ENCODE peak calls at places on chromosomes 5 and 9, in seven cellular contexts. E is pancreas, D is neuronal stem cell, B is skeletal muscle cell, V is mucosa of descending colon, T is GM23338, I is choroid plexus epithelial cell. S is an unnamed sample.

GRCh38 chr5:149007174-149007573 is 55.7 kb downstream of the SH3TC2 start:
- DNase-seq in B (no peak), E (no peak), V (no peak), D (no peak), I (peak), T (no peak), S (no peak)

GRCh38 chr9:126696091-126696763 is 82.5 kb downstream of the LMX1B start:
- DNase-seq in T (no peak), B (no peak), E (no peak), V (no peak), D (no peak), I (no peak), S (no peak)

GRCh38 chr5:76942581-76942980 is 10.3 kb upstream of the CRHBP start:
- DNase-seq in I (peak), B (peak), D (no peak), V (no peak), T (no peak), E (no peak), S (no peak)

GRCh38 chr9:135886147-135886981 is 21.0 kb downstream of the CAMSAP1 start:
- DNase-seq in E (no peak), B (no peak), V (no peak), D (no peak), I (no peak), T (no peak), S (no peak)

GRCh38 chr9:94014845-94015244 is 59.7 kb upstream of the BARX1 start:
- DNase-seq in I (no peak), D (no peak), B (no peak), E (no peak), T (no peak), V (no peak), S (no peak)

GRCh38 chr5:17891881-17892280 is 257.6 kb downstream of the TAF11L14 start:
- DNase-seq in I (no peak), B (no peak), V (no peak), D (no peak), E (no peak), T (no peak), S (no peak)

GRCh38 chr9:131621551-131622321 is 76.4 kb downstream of the PRRT1B start:
- DNase-seq in B (no peak), D (no peak), V (peak), E (no peak), I (no peak), T (no peak), S (no peak)

GRCh38 chr5:95406426-95407093 is 15.4 kb downstream of the FAM81B start:
- DNase-seq in D (no peak), B (peak), I (no peak), V (no peak), E (no peak), T (no peak), S (no peak)

GRCh38 chr5:35407697-35408096 is 177.4 kb upstream of the PRLR start:
- DNase-seq in E (no peak), V (no peak), T (no peak), I (no peak), D (no peak), B (no peak), S (no peak)

GRCh38 chr9:128550226-128550625 is 2.2 kb upstream of the SPTAN1 start:
- DNase-seq in I (no peak), T (no peak), D (no peak), E (no peak), B (no peak), V (no peak), S (no peak)

GRCh38 chr9:128552153-128552743 is at the start of gene SPTAN1:
- DNase-seq in D (peak), E (peak), I (peak), B (no peak), T (peak), V (peak), S (peak)

GRCh38 chr9:128551652-128552152 is 685 bp upstream of the SPTAN1 start:
- DNase-seq in D (no peak), I (peak), V (no peak), B (no peak), E (no peak), T (no peak), S (no peak)

GRCh38 chr9:128552744-128553221 is 396 bp downstream of the SPTAN1 start:
- DNase-seq in B (no peak), T (peak), V (peak), D (peak), E (peak), I (peak), S (no peak)

GRCh38 chr9:128550770-128551651 is 1.4 kb upstream of the SPTAN1 start:
- DNase-seq in I (peak), D (no peak), B (no peak), T (peak), V (peak), E (no peak), S (peak)
- H3K4me3 ChIP-seq in I (no peak), D (peak), B (peak), T (peak), V (no peak), E (no peak), S (peak)

DNA sequence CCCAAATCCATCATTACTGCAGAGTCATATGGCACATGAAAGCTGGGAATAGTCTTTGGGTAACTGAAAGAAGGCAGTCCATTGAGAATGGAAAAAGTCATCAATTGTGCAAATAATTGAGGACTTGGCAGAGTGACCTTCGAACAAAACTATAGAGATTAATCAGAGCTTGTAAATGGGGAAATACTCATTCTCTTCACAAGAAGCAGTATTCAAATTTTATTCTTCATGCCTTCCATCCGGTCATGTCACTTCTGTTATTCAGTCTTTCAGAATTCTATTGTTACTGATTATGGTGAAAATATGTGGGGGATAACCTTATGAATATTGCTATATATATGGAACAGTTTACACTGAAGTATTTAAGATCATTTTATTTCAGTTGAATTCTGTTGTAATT is 8.1 kb downstream of the RGMB start:
- DNase-seq in I (no peak), B (no peak), T (no peak), E (no peak), D (no peak), V (no peak), S (no peak)
- H3K4me3 ChIP-seq in I (no peak), B (no peak), T (no peak), E (no peak), D (no peak), V (no peak), S (no peak)

GRCh38 chr9:556675-557074 is 284.8 kb upstream of the DMRT1 start:
- DNase-seq in T (no peak), B (no peak), D (no peak), V (no peak), E (no peak), I (no peak), S (no peak)
- H3K4me3 ChIP-seq in T (no peak), B (no peak), D (no peak), V (no peak), E (no peak), I (no peak), S (no peak)

GRCh38 chr9:95764920-95765319 is 110.6 kb upstream of the ERCC6L2 start:
- DNase-seq in B (no peak), I (no peak), E (no peak), T (no peak), D (no peak), V (no peak), S (no peak)
- H3K4me3 ChIP-seq in B (no peak), I (peak), E (no peak), T (no peak), D (no peak), V (no peak), S (no peak)

GRCh38 chr5:14177651-14178050 is 34.5 kb downstream of the TRIO start:
- DNase-seq in I (no peak), V (no peak), E (no peak), D (no peak), B (no peak), T (no peak), S (no peak)

GRCh38 chr5:14179446-14179845 is 36.3 kb downstream of the TRIO start:
- DNase-seq in D (no peak), T (no peak), I (peak), V (no peak), E (no peak), B (no peak), S (no peak)

GRCh38 chr5:14178091-14178490 is 34.9 kb downstream of the TRIO start:
- DNase-seq in B (no peak), I (no peak), T (no peak), D (no peak), E (no peak), V (no peak), S (no peak)

GRCh38 chr5:14180437-14180836 is 37.3 kb downstream of the TRIO start:
- DNase-seq in V (no peak), D (no peak), T (no peak), E (no peak), I (no peak), B (no peak), S (peak)

GRCh38 chr5:14178671-14179211 is 35.6 kb downstream of the TRIO start:
- DNase-seq in T (peak), I (peak), D (peak), B (peak), E (no peak), V (no peak), S (no peak)
- H3K4me3 ChIP-seq in T (peak), I (no peak), D (no peak), B (no peak), E (no peak), V (no peak), S (no peak)

DNA sequence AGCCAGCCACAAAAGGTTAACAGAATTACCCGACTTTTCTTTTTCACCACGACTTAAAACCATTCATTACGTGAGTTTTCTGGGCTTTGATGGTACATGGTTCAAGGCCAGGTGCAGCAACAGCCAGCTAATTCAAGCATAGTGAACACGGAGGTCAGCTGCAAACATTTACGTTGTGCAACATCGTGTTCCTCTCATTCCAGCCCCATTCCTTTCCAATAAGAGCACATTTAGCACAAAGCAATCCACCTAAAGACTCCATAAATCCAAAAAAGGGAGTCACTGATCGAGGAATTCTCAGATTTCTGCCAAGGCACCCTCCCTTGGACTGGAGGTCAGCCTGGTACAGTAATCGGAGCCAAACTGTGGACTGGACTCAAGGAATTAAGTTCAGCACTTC is 14.4 kb downstream of the NREP start:
- DNase-seq in E (no peak), I (peak), D (no peak), B (peak), T (no peak), V (no peak), S (no peak)
- H3K4me3 ChIP-seq in E (no peak), I (no peak), D (no peak), B (peak), T (no peak), V (no peak), S (no peak)

DNA sequence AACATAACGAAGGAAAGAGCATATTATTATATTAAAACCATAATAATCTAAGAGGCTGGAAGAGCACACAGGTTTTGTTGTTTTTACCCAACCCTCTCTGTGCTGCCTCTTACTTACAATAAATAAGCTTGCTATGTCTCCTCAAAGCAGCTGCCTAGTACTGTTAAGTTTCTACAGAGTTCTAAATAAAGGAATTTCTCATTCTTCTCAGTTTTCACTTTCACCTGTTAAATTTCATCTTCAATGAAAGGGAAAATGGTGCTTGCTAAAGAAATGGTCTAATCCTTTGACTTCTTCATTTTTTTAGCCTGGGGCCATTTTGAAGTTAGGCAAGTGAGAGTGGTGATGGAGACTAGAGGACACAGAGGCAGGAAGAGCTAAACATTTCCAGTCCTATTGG is 396.1 kb downstream of the MAN2A1 start:
- DNase-seq in E (no peak), D (no peak), T (no peak), I (no peak), B (no peak), V (no peak), S (no peak)
- H3K4me3 ChIP-seq in E (no peak), D (no peak), T (no peak), I (no peak), B (no peak), V (no peak), S (no peak)

GRCh38 chr9:5512658-5513452 is 2.5 kb downstream of the PDCD1LG2 start:
- DNase-seq in B (no peak), D (no peak), I (no peak), E (no peak), T (no peak), V (no peak), S (no peak)

GRCh38 chr9:5510360-5510931 is at the start of gene PDCD1LG2:
- DNase-seq in T (no peak), D (no peak), E (no peak), B (peak), I (peak), V (no peak), S (no peak)

GRCh38 chr9:5510991-5511390 is 660 bp downstream of the PDCD1LG2 start:
- DNase-seq in E (no peak), B (no peak), D (no peak), V (no peak), T (no peak), I (no peak), S (no peak)

GRCh38 chr9:5511935-5512580 is 1.7 kb downstream of the PDCD1LG2 start:
- DNase-seq in E (no peak), B (no peak), V (no peak), D (no peak), T (no peak), I (no peak), S (no peak)

DNA sequence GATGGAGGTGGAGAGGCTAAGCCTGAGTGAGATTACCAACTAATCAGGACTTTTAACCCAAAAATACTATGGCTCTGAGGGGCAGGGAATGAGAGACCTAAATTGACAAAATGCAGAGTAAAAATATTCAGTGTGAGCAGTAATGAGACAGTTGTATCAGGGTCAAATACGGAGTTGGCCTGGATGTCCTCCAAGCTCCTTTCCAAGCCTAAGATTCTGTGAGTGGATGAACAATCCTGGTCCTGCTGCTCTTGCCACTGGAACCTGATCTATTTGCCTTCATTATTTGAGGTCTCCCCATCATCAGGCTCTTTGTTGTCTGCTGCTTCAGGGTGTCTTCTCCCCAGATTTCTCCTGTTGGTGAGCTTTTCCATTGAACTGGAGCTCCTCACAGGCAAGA is 1.1 kb downstream of the PDCD1LG2 start:
- DNase-seq in B (no peak), V (no peak), E (no peak), T (no peak), D (no peak), I (no peak), S (no peak)
- H3K4me3 ChIP-seq in B (peak), V (no peak), E (no peak), T (no peak), D (no peak), I (peak), S (peak)

S was measured in PC-9.